ENCODE peak calls at places on chromosomes 13 and 19, in nine cellular contexts. W, C, P, B, K, F, Y, D and E are unnamed samples.
A peak's percentile ranks its signal among the peaks of the same experiment; 100 is the strongest.

GRCh38 chr19:4606921-4607678 is 32.2 kb upstream of the TNFAIP8L1 start:
- DNase-seq in W (no peak), C (peak; percentile 84), P (peak; percentile 28), B (no peak), K (peak; percentile 33), F (peak; percentile 84), Y (peak; percentile 64), D (no peak), E (no peak)

GRCh38 chr19:48975947-48976847 is 11.1 kb downstream of the FTL start:
- DNase-seq in W (no peak), C (no peak), P (peak; percentile 24), B (no peak), K (no peak), F (no peak), Y (no peak), D (no peak), E (no peak)

GRCh38 chr19:13211426-13212308 is 61.5 kb downstream of the IER2 start:
- DNase-seq in W (no peak), C (no peak), P (no peak), B (no peak), K (no peak), F (no peak), Y (no peak), D (no peak), E (no peak)

GRCh38 chr19:47226426-47227346 is 4.3 kb downstream of the BBC3 start:
- DNase-seq in W (no peak), C (peak; percentile 95), P (peak; percentile 90), B (no peak), K (peak; percentile 76), F (peak; percentile 95), Y (peak; percentile 62), D (peak; percentile 97), E (peak; percentile 83)

GRCh38 chr13:29924482-29924884 is 74.1 kb upstream of the UBL3 start:
- DNase-seq in W (peak; percentile 83), C (no peak), P (peak; percentile 65), B (no peak), K (peak; percentile 39), F (no peak), Y (peak; percentile 33), D (no peak), E (peak; percentile 63)

GRCh38 chr19:55654833-55655647 is at the start of gene U2AF2:
- DNase-seq in W (peak; percentile 36), C (peak; percentile 99), P (peak; percentile 96), B (no peak), K (peak; percentile 94), F (peak; percentile 98), Y (peak; percentile 97), D (peak; percentile 99), E (peak; percentile 94)

GRCh38 chr13:49082653-49083536 is 107.2 kb downstream of the FNDC3A start:
- DNase-seq in W (peak; percentile 98), C (no peak), P (peak; percentile 90), B (no peak), K (peak; percentile 47), F (no peak), Y (no peak), D (no peak), E (peak; percentile 80)

GRCh38 chr19:17794731-17795494 is at the start of gene B3GNT3:
- DNase-seq in W (peak; percentile 49), C (peak; percentile 90), P (peak; percentile 52), B (no peak), K (no peak), F (peak; percentile 80), Y (peak; percentile 79), D (peak; percentile 87), E (no peak)

GRCh38 chr13:53023246-53023645 is 5.4 kb upstream of the OLFM4 start:
- DNase-seq in W (no peak), C (no peak), P (no peak), B (no peak), K (no peak), F (no peak), Y (no peak), D (no peak), E (no peak)

GRCh38 chr19:5128932-5129389 is 160.0 kb downstream of the KDM4B start:
- DNase-seq in W (no peak), C (no peak), P (no peak), B (no peak), K (peak; percentile 28), F (no peak), Y (peak; percentile 84), D (no peak), E (peak; percentile 52)

GRCh38 chr13:24097064-24097463 is 63.5 kb upstream of the SPATA13 start:
- DNase-seq in W (peak; percentile 30), C (no peak), P (no peak), B (no peak), K (peak; percentile 55), F (no peak), Y (no peak), D (no peak), E (peak; percentile 79)

GRCh38 chr19:15282311-15282705 is 50.0 kb downstream of the BRD4 start:
- DNase-seq in W (peak; percentile 89), C (no peak), P (no peak), B (no peak), K (no peak), F (peak; percentile 2), Y (no peak), D (no peak), E (no peak)

GRCh38 chr19:45972944-45973525 is 630 bp downstream of the NOVA2 start:
- DNase-seq in W (no peak), C (no peak), P (no peak), B (no peak), K (no peak), F (no peak), Y (no peak), D (no peak), E (no peak)

GRCh38 chr19:58218899-58219298 is 9.8 kb upstream of the ZNF544 start:
- DNase-seq in W (no peak), C (no peak), P (peak; percentile 40), B (no peak), K (no peak), F (no peak), Y (no peak), D (no peak), E (peak; percentile 48)
- TF ChIP-seq CTCF in W (no peak), C (peak; percentile 30), P (no peak), B (no peak), K (no peak), F (peak; percentile 27), Y (no peak), D (no peak), E (peak; percentile 40)

DNA sequence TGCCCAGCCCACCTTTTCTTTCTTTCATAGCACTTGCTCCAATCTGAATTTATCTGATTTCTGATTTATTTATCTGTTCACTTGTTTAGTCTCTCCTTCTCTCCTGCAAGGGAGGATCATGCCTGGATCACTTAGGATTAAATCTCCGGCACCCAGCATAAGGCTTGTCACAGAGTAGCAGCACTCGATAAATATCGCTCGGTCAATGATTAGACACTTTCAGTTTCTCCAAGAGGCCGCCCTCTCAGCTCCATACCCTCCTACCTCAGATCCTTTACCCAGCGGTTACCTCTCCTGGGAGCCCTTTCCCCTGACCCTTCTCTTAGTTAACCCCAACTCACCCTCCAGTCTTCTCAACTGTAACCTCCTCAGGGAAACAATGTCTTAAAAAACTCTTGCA is 1.4 kb downstream of the CLIP3 start:
- DNase-seq in W (no peak), C (no peak), P (no peak), B (no peak), K (no peak), F (no peak), Y (no peak), D (no peak), E (no peak)
- H3K4me3 ChIP-seq in W (no peak overlapping the region), C (peak overlapping the region; percentile 18), P (peak overlapping the region; percentile 75), B (no peak overlapping the region), K (no peak overlapping the region), F (no peak overlapping the region), Y (no peak overlapping the region), D (no peak overlapping the region), E (no peak overlapping the region)

GRCh38 chr13:51768378-51768921 is 35.5 kb downstream of the DHRS12 start:
- DNase-seq in W (no peak), C (no peak), P (no peak), B (no peak), K (no peak), F (no peak), Y (no peak), D (no peak), E (no peak)

GRCh38 chr13:51765142-51765515 is 38.8 kb downstream of the DHRS12 start:
- DNase-seq in W (no peak), C (no peak), P (no peak), B (no peak), K (peak; percentile 20), F (no peak), Y (no peak), D (no peak), E (peak; percentile 38)

GRCh38 chr13:51769455-51770127 is 34.4 kb downstream of the DHRS12 start:
- DNase-seq in W (no peak), C (no peak), P (no peak), B (no peak), K (no peak), F (no peak), Y (peak; percentile 86), D (peak; percentile 95), E (peak; percentile 29)

GRCh38 chr13:51768976-51769375 is 35.0 kb downstream of the DHRS12 start:
- DNase-seq in W (no peak), C (peak; percentile 67), P (no peak), B (no peak), K (no peak), F (no peak), Y (no peak), D (no peak), E (no peak)

DNA sequence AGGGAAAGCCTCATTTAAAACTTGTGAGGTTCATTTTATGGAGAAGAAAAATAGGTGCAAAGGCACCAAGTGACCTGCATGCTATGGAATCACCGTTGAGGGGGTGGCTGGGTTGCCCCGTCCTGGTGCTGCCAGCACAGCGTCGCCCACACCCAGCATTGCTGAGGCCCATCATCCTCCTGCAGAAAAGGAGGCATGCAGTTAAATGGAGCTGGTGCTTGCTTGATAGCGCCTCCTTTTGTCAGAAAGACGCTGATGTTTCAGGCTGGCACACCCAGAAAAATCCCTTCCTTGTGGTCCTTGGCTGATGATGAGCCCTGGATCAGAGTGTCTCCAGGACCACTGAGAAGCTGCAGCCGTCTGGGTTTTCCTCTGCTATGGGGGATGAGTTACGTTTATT is 36.9 kb downstream of the DHRS12 start:
- DNase-seq in W (no peak), C (no peak), P (no peak), B (no peak), K (no peak), F (no peak), Y (no peak), D (no peak), E (no peak)
- TF ChIP-seq CTCF in W (peak; percentile 10), C (no peak), P (no peak), B (peak; percentile 40), K (no peak), F (no peak), Y (no peak), D (no peak), E (no peak)

DNA sequence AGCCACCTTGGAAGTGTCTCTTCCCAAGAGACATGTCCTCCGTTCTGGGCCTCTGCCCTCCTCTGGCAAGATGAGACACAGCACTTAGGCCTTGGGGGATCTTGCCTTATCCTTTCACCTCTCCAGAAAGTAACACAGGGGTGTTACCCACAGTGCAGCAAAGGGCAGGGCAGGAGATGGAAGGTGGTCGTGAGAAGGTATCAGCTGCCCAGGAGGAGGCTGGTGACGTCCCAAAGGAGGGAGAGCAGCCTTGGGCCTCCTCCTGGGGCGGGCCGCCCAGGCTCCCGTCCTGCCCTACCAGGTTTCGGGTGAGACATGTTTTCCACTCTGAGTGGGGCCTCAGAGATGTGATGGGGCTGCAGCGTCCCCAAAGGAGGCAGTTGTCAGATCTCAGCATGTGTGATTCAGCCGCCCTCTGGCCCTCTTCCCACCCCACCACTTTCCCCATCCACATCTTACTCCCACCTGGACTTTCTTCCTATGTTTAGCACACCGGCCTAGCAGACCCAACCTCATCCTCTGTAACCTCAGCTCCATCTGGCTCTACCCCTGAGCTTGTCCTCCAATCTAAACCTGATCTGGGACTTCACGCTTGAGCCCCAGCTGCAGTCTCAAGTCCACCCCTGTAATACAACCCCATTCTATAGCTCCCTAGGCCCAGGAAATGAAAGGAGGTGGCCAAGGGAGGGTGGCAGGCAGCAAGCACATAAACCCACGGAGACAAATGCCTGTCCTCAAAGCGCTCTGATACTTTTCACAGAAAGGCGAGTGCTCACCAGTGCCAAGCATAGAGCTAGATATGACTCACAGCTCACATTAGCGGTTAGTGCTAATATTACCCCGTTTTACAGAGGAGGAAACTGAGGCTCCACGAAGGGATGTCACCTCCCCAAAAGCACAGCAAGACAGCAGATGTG is 9.3 kb downstream of the POU2F2 start:
- DNase-seq in W (no peak), C (no peak), P (peak; percentile 27), B (no peak), K (no peak), F (no peak), Y (no peak), D (no peak), E (no peak)
- H3K4me3 ChIP-seq in W (no peak overlapping the region), C (no peak overlapping the region), P (no peak overlapping the region), B (no peak overlapping the region), K (no peak overlapping the region), F (no peak overlapping the region), Y (no peak overlapping the region), D (no peak overlapping the region), E (no peak overlapping the region)